ENCODE peak calls at places on chromosome 3, in four cellular contexts. B, U, K and Y are unnamed samples.
A peak's percentile ranks its signal among the peaks of the same experiment; 100 is the strongest.

GRCh38 chr3:10774129-10774670 is 41.8 kb upstream of the SLC6A11 start:
- DNase-seq in U (no peak), K (no peak), B (no peak), Y (no peak)

GRCh38 chr3:135017494-135017893 is 222.4 kb downstream of the EPHB1 start:
- DNase-seq in U (no peak), B (no peak), K (no peak), Y (no peak)

GRCh38 chr3:9279959-9280358 is 30.5 kb upstream of the SRGAP3 start:
- DNase-seq in U (peak; percentile 52), K (peak; percentile 50), B (peak; percentile 77), Y (no peak)

GRCh38 chr3:52833202-52833601 is 1.6 kb downstream of the MUSTN1 start:
- DNase-seq in K (no peak), B (no peak), U (no peak), Y (no peak)

GRCh38 chr3:42683875-42684593 is 1.3 kb upstream of the KLHL40 start:
- DNase-seq in K (peak; percentile 86), U (peak; percentile 86), B (no peak), Y (no peak)

GRCh38 chr3:96267577-96267976 is 546.8 kb upstream of the EPHA6 start:
- DNase-seq in U (no peak), K (no peak), B (no peak), Y (no peak)

GRCh38 chr3:85726241-85726640 is 767.5 kb downstream of the CADM2 start:
- DNase-seq in U (peak; percentile 60), K (no peak), B (no peak), Y (no peak)

GRCh38 chr3:176469694-176470205 is 727.5 kb downstream of the TBL1XR1 start:
- DNase-seq in B (no peak), K (no peak), U (peak; percentile 41), Y (no peak)

GRCh38 chr3:31014317-31015040 is 120.0 kb upstream of the GADL1 start:
- DNase-seq in B (no peak), U (peak; percentile 92), K (no peak), Y (no peak)

GRCh38 chr3:160016972-160017371 is 28.3 kb downstream of the IL12A start:
- DNase-seq in B (no peak), U (peak; percentile 56), K (peak; percentile 62), Y (no peak)

GRCh38 chr3:126056681-126057546 is 27.0 kb downstream of the SLC41A3 start:
- DNase-seq in B (peak; percentile 55), U (peak; percentile 60), K (no peak), Y (no peak)

GRCh38 chr3:62995142-62995541 is 119.9 kb upstream of the CADPS start:
- DNase-seq in K (no peak), B (no peak), U (no peak), Y (no peak)